ENCODE peak calls at places on chromosome 16, in five cellular contexts. Y, V, Q, G and H are unnamed samples.

GRCh38 chr16:28241924-28242323 is 30.2 kb upstream of the XPO6 start:
- DNase-seq in Y (no peak), V (no peak), Q (no peak), G (no peak), H (no peak)

GRCh38 chr16:88375236-88376052 is 7.3 kb upstream of the ZNF469 start:
- DNase-seq in Y (no peak), V (no peak), Q (no peak), G (no peak), H (no peak)

GRCh38 chr16:53872248-53873221 is 168.6 kb downstream of the FTO start:
- DNase-seq in Y (no peak), V (peak), Q (no peak), G (no peak), H (no peak)

GRCh38 chr16:61413026-61413425 is 623.2 kb downstream of the CDH8 start:
- DNase-seq in Y (peak), V (no peak), Q (no peak), G (no peak), H (no peak)

GRCh38 chr16:976389-976931 is 5.1 kb upstream of the SOX8 start:
- DNase-seq in Y (no peak), V (no peak), Q (no peak), G (no peak), H (no peak)

GRCh38 chr16:73326770-73327470 is 279.0 kb upstream of the ZFHX3 start:
- DNase-seq in Y (no peak), V (no peak), Q (no peak), G (no peak), H (no peak)

GRCh38 chr16:83397601-83398000 is 410.2 kb upstream of the HSBP1 start:
- DNase-seq in Y (no peak), V (no peak), Q (no peak), G (no peak), H (no peak)

GRCh38 chr16:31181102-31181830 is 1.3 kb downstream of the FUS start:
- DNase-seq in Y (peak), V (peak), Q (no peak), G (peak), H (peak)

GRCh38 chr16:80971814-80972213 is 34.9 kb downstream of the CMC2 start:
- DNase-seq in Y (peak), V (no peak), Q (no peak), G (no peak), H (no peak)

GRCh38 chr16:81616321-81617020 is 162.6 kb upstream of the PLCG2 start:
- DNase-seq in Y (peak), V (peak), Q (no peak), G (peak), H (no peak)

GRCh38 chr16:58670177-58670576 is 14.4 kb downstream of the SLC38A7 start:
- DNase-seq in Y (no peak), V (no peak), Q (no peak), G (no peak), H (no peak)

GRCh38 chr16:12089492-12090161 is 113.1 kb downstream of the SNX29 start:
- DNase-seq in Y (peak), V (peak), Q (peak), G (peak), H (no peak)

DNA sequence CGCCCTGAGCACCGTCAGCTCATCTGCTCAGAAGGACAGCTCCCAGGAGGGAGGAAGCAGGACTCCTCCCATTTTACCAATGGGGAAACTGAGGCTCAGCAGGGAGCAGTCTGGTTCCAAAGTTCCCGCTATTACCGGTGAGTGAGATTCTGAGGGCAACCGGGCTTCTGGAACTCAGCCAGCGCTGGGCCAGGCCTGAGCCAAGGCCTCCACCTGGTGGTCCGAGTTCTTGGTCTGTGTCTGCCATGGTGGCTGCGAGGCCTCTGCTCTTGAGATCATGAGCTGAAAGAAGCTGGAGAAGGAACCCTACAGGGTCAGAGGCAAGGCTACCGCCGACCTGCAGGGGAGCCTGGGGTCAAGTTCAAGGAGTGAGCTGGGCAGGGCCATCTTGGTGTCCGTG is 110.8 kb upstream of the GSE1 start:
- DNase-seq in Y (no peak), V (no peak), Q (no peak), G (no peak), H (no peak)
- TF ChIP-seq EZH2phosphoT487 in Y (no peak), V (no peak), Q (no peak), G (no peak), H (no peak)

GRCh38 chr16:56607675-56608042 is 725 bp upstream of the MT2A start:
- DNase-seq in Y (no peak), V (no peak), Q (no peak), G (no peak), H (no peak)
- H3K4me3 ChIP-seq in Y (no peak), V (peak), Q (peak), G (no peak), H (peak)

GRCh38 chr16:50445603-50446250 is 76.9 kb upstream of the BRD7 start:
- DNase-seq in Y (no peak), V (no peak), Q (no peak), G (no peak), H (no peak)
- TF ChIP-seq EZH2phosphoT487 in Y (no peak), V (no peak), Q (no peak), G (no peak), H (no peak)

GRCh38 chr16:4511441-4512082 is 27.0 kb downstream of the CDIP1 start:
- DNase-seq in Y (peak), V (peak), Q (no peak), G (peak), H (peak)
- H3K4me3 ChIP-seq in Y (no peak), V (no peak), Q (no peak), G (no peak), H (no peak)

DNA sequence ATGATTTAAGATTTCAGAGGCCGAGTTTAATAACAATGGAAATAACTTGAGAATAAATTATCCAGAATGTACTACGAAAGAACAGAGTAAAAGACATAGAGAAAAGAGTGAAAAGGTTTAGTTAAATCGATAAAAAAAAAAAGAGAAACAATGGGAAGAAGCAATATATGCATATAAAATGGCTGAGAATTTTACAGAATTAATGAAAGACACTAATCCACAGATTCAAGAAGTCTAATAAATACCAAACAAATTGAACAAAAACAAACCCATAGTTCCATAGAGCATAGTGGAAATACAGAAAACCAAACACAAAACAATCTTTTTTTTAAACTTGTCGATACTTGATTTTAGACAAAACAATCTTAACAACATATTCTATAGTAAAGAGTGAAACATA is 1.7 kb downstream of the PSME3IP1 start:
- DNase-seq in Y (no peak), V (no peak), Q (no peak), G (no peak), H (no peak)
- TF ChIP-seq EZH2phosphoT487 in Y (no peak), V (no peak), Q (no peak), G (no peak), H (no peak)

DNA sequence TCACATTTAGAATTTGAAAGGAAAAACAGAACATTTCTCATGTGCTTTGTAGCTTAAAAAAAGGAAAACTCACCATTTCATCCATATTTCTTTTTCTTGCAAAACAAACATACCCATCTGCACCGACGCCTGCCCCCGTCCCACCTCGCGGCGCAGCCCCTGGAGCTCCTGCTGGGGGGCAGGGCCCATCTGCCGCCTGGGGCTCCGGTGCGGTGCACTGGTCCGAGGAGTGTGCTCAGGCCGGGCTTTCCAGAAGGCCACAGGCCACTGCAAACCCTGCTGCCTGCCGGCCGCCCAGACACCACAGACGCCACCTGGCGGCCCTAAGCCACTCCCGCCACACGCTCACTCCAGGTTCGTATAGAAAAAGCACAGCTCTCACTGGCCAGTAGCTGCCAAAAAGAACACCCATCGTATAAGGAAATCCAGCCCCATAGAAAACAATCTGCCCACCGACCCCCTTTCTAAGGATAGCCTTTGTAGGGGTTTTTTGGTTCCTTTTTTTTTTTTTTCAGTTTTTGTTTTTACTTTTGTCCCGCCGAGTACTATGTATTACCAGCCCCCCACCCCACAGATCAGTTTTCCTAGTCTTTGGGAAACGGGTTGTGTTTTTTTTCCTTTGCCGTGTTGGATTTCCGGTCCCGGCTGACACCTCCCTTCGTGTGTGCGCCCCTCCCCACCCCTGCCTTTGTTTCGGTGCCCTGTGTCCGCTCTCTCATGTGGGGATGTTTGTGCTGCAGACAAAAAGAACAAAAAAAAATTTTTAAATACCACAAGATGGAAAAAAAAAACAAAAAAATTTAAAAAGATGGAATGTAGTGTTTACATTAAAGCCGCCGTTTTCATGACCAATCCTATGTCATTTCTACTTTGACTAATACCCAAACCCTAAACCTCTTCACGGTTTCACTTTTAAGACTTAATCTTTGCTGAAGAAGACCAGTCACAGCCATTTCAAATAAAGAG is 68.8 kb downstream of the AMFR start:
- DNase-seq in Y (peak), V (peak), Q (peak), G (peak), H (peak)
- H3K4me3 ChIP-seq in Y (peak), V (peak), Q (peak), G (peak), H (peak)

GRCh38 chr16:50781518-50781917 is 39.6 kb downstream of the CYLD start:
- DNase-seq in Y (no peak), V (no peak), Q (no peak), G (no peak), H (no peak)

GRCh38 chr16:50778284-50779163 is 36.6 kb downstream of the CYLD start:
- DNase-seq in Y (no peak), V (no peak), Q (no peak), G (no peak), H (no peak)

GRCh38 chr16:50776042-50776441 is 34.2 kb downstream of the CYLD start:
- DNase-seq in Y (no peak), V (no peak), Q (no peak), G (peak), H (no peak)

DNA sequence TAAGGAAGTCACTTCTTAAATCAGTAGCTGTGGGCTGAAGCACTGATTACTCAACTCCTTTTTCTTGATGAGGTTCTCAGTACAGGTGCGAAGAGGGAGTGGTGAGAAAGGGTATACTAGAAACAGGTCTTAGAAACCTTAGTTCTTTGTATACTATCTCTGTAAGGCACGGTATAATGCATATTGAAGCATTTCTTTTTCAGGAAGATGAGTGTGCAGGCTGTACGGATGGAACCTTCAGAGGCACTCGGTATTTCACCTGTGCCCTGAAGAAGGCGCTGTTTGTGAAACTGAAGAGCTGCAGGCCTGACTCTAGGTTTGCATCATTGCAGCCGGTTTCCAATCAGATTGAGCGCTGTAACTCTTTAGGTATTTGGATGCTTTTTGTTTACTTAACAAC is 39.2 kb downstream of the CYLD start:
- DNase-seq in Y (peak), V (peak), Q (no peak), G (no peak), H (peak)
- TF ChIP-seq EZH2phosphoT487 in Y (no peak), V (no peak), Q (no peak), G (no peak), H (no peak)

GRCh38 chr16:48681520-48681919 is 71.5 kb upstream of the N4BP1 start:
- DNase-seq in Y (no peak), V (no peak), Q (no peak), G (no peak), H (no peak)
- H3K4me3 ChIP-seq in Y (no peak), V (no peak), Q (no peak), G (no peak), H (no peak)

GRCh38 chr16:46607529-46607928 is 13.7 kb downstream of the SHCBP1 start:
- DNase-seq in Y (no peak), V (peak), Q (peak), G (peak), H (peak)
- TF ChIP-seq EZH2phosphoT487 in Y (no peak), V (no peak), Q (no peak), G (no peak), H (no peak)

GRCh38 chr16:79595261-79595660 is 5.3 kb downstream of the MAF start:
- DNase-seq in Y (no peak), V (no peak), Q (no peak), G (no peak), H (no peak)
- H3K4me3 ChIP-seq in Y (peak), V (no peak), Q (no peak), G (peak), H (no peak)